ENCODE peak calls at places on chromosomes 12 and 14, in eight cellular contexts. One of them, this sample, is unnamed.

GRCh38 chr12:47786662-47786974 is 13.6 kb downstream of the SLC48A1 start:
- DNase-seq in ascending aorta: no peak
- DNase-seq in aorta: no peak
- DNase-seq in adrenal gland: no peak
- DNase-seq in IMR-90: no peak
- DNase-seq in ovary: no peak
- DNase-seq in heart right ventricle: peak; percentile 9
- DNase-seq in heart left ventricle: no peak
- DNase-seq in this sample: no peak

GRCh38 chr14:81122326-81122725 is 98.4 kb downstream of the GTF2A1 start:
- DNase-seq in heart left ventricle: no peak
- DNase-seq in IMR-90: no peak
- DNase-seq in heart right ventricle: no peak
- DNase-seq in adrenal gland: no peak
- DNase-seq in ascending aorta: no peak
- DNase-seq in aorta: no peak
- DNase-seq in ovary: no peak
- DNase-seq in this sample: no peak

GRCh38 chr12:32166510-32166909 is 59.9 kb downstream of the BICD1 start:
- DNase-seq in ascending aorta: no peak
- DNase-seq in heart left ventricle: no peak
- DNase-seq in heart right ventricle: no peak
- DNase-seq in adrenal gland: no peak
- DNase-seq in IMR-90: no peak
- DNase-seq in ovary: no peak
- DNase-seq in aorta: no peak
- DNase-seq in this sample: no peak

GRCh38 chr12:91687052-91688017 is 458.3 kb downstream of the BTG1 start:
- DNase-seq in heart right ventricle: no peak
- DNase-seq in ascending aorta: no peak
- DNase-seq in heart left ventricle: no peak
- DNase-seq in adrenal gland: no peak
- DNase-seq in ovary: no peak
- DNase-seq in aorta: no peak
- DNase-seq in IMR-90: no peak
- DNase-seq in this sample: no peak

GRCh38 chr12:123761841-123762714 is at the start of gene DNAH10:
- DNase-seq in heart left ventricle: peak; percentile 67
- DNase-seq in aorta: no peak
- DNase-seq in ovary: no peak
- DNase-seq in IMR-90: no peak
- DNase-seq in ascending aorta: peak; percentile 56
- DNase-seq in adrenal gland: peak; percentile 44
- DNase-seq in heart right ventricle: no peak
- DNase-seq in this sample: no peak

GRCh38 chr14:81091139-81091538 is 129.6 kb downstream of the GTF2A1 start:
- DNase-seq in adrenal gland: no peak
- DNase-seq in heart left ventricle: no peak
- DNase-seq in heart right ventricle: no peak
- DNase-seq in ovary: no peak
- DNase-seq in ascending aorta: no peak
- DNase-seq in IMR-90: no peak
- DNase-seq in aorta: no peak
- DNase-seq in this sample: no peak

GRCh38 chr14:68549057-68549421 is 243.8 kb downstream of the ZFP36L1 start:
- DNase-seq in heart right ventricle: no peak
- DNase-seq in adrenal gland: peak; percentile 70
- DNase-seq in ovary: no peak
- DNase-seq in ascending aorta: no peak
- DNase-seq in IMR-90: peak; percentile 72
- DNase-seq in heart left ventricle: no peak
- DNase-seq in aorta: no peak
- DNase-seq in this sample: peak; percentile 52

GRCh38 chr12:18250313-18250916 is 10.9 kb upstream of the PIK3C2G start:
- DNase-seq in ascending aorta: no peak
- DNase-seq in IMR-90: peak; percentile 76
- DNase-seq in ovary: no peak
- DNase-seq in heart right ventricle: no peak
- DNase-seq in adrenal gland: peak; percentile 52
- DNase-seq in heart left ventricle: no peak
- DNase-seq in aorta: no peak
- DNase-seq in this sample: no peak

GRCh38 chr14:83632375-83632774 is 1897.6 kb upstream of the FLRT2 start:
- DNase-seq in heart right ventricle: no peak
- DNase-seq in IMR-90: no peak
- DNase-seq in aorta: no peak
- DNase-seq in ascending aorta: no peak
- DNase-seq in ovary: no peak
- DNase-seq in adrenal gland: no peak
- DNase-seq in heart left ventricle: no peak
- DNase-seq in this sample: no peak

GRCh38 chr12:46383654-46384450 is 11.3 kb upstream of the SLC38A2 start:
- DNase-seq in heart left ventricle: peak; percentile 95
- DNase-seq in ovary: peak; percentile 95
- DNase-seq in IMR-90: peak; percentile 97
- DNase-seq in heart right ventricle: peak; percentile 94
- DNase-seq in ascending aorta: peak; percentile 97
- DNase-seq in aorta: peak; percentile 97
- DNase-seq in adrenal gland: peak; percentile 98
- DNase-seq in this sample: peak; percentile 97

GRCh38 chr12:1318327-1319031 is 275.9 kb downstream of the FBXL14 start:
- DNase-seq in IMR-90: peak; percentile 31
- DNase-seq in heart right ventricle: peak; percentile 19
- DNase-seq in ascending aorta: no peak
- DNase-seq in adrenal gland: no peak
- DNase-seq in aorta: peak; percentile 61
- DNase-seq in heart left ventricle: no peak
- DNase-seq in ovary: no peak
- DNase-seq in this sample: peak; percentile 75

GRCh38 chr14:47539065-47539464 is 136.3 kb downstream of the MDGA2 start:
- DNase-seq in adrenal gland: no peak
- DNase-seq in IMR-90: no peak
- DNase-seq in heart left ventricle: peak; percentile 25
- DNase-seq in aorta: no peak
- DNase-seq in ovary: no peak
- DNase-seq in heart right ventricle: no peak
- DNase-seq in ascending aorta: no peak
- DNase-seq in this sample: no peak

GRCh38 chr14:90757452-90757851 is 58.8 kb downstream of the TTC7B start:
- DNase-seq in aorta: no peak
- DNase-seq in adrenal gland: no peak
- DNase-seq in ovary: no peak
- DNase-seq in heart right ventricle: no peak
- DNase-seq in heart left ventricle: no peak
- DNase-seq in IMR-90: no peak
- DNase-seq in ascending aorta: peak; percentile 60
- DNase-seq in this sample: no peak

GRCh38 chr12:101850199-101850598 is 19.4 kb upstream of the GNPTAB start:
- DNase-seq in IMR-90: no peak
- DNase-seq in adrenal gland: no peak
- DNase-seq in ascending aorta: no peak
- DNase-seq in heart right ventricle: no peak
- DNase-seq in aorta: no peak
- DNase-seq in heart left ventricle: no peak
- DNase-seq in ovary: no peak
- DNase-seq in this sample: no peak

GRCh38 chr12:6627598-6627997 is 8.2 kb downstream of the LPAR5 start:
- DNase-seq in heart left ventricle: no peak
- DNase-seq in adrenal gland: no peak
- DNase-seq in aorta: no peak
- DNase-seq in ascending aorta: no peak
- DNase-seq in IMR-90: no peak
- DNase-seq in ovary: no peak
- DNase-seq in heart right ventricle: no peak
- DNase-seq in this sample: no peak

GRCh38 chr12:6547987-6548386 is 7.9 kb downstream of the IFFO1 start:
- DNase-seq in ovary: peak; percentile 40
- DNase-seq in IMR-90: peak; percentile 89
- DNase-seq in ascending aorta: peak; percentile 66
- DNase-seq in heart left ventricle: peak; percentile 64
- DNase-seq in adrenal gland: peak; percentile 62
- DNase-seq in aorta: no peak
- DNase-seq in heart right ventricle: peak; percentile 35
- DNase-seq in this sample: peak; percentile 68

GRCh38 chr14:105334383-105335230 is 20.1 kb downstream of the PACS2 start:
- DNase-seq in IMR-90: no peak
- DNase-seq in ascending aorta: no peak
- DNase-seq in heart right ventricle: no peak
- DNase-seq in aorta: no peak
- DNase-seq in heart left ventricle: peak; percentile 60
- DNase-seq in adrenal gland: no peak
- DNase-seq in ovary: no peak
- DNase-seq in this sample: no peak

GRCh38 chr14:32898876-32899275 is 39.8 kb upstream of the NPAS3 start:
- DNase-seq in aorta: no peak
- DNase-seq in heart left ventricle: no peak
- DNase-seq in IMR-90: no peak
- DNase-seq in ovary: no peak
- DNase-seq in heart right ventricle: no peak
- DNase-seq in ascending aorta: no peak
- DNase-seq in adrenal gland: no peak
- DNase-seq in this sample: no peak

GRCh38 chr12:49984476-49984890 is 11.7 kb downstream of the AQP6 start:
- DNase-seq in aorta: peak; percentile 28
- DNase-seq in heart right ventricle: no peak
- DNase-seq in heart left ventricle: no peak
- DNase-seq in ovary: no peak
- DNase-seq in adrenal gland: no peak
- DNase-seq in IMR-90: no peak
- DNase-seq in ascending aorta: no peak
- DNase-seq in this sample: no peak

DNA sequence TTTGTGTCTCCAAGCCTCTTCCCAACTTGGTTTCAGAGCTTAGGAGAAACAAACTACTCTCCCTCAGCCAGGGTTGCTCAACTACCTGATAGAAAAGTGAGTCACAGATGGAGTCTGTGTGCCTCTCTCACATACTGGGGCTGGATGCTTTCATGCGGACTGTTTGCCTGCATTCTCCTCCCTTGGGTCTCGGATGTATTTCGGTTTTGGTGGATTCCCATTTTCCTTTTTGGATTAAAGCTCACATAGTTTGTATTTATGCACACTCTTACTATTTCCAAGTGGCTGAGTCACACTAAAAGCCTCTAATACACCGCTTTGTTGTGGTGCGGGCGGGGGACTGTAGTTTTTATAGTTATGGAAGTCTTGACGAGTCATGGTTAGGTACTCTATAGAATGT is 505.4 kb downstream of the LRFN5 start:
- DNase-seq in adrenal gland: no peak
- DNase-seq in ovary: no peak
- DNase-seq in heart left ventricle: no peak
- DNase-seq in heart right ventricle: no peak
- DNase-seq in ascending aorta: no peak
- DNase-seq in aorta: no peak
- DNase-seq in IMR-90: peak; percentile 41
- DNase-seq in this sample: peak; percentile 0
- H3K4me3 ChIP-seq in adrenal gland: no peak overlapping the region
- H3K4me3 ChIP-seq in ovary: no peak overlapping the region
- H3K4me3 ChIP-seq in heart left ventricle: no peak overlapping the region
- H3K4me3 ChIP-seq in heart right ventricle: no peak overlapping the region
- H3K4me3 ChIP-seq in ascending aorta: no peak overlapping the region
- H3K4me3 ChIP-seq in aorta: no peak overlapping the region
- H3K4me3 ChIP-seq in IMR-90: no peak overlapping the region
- H3K4me3 ChIP-seq in this sample: no peak overlapping the region

DNA sequence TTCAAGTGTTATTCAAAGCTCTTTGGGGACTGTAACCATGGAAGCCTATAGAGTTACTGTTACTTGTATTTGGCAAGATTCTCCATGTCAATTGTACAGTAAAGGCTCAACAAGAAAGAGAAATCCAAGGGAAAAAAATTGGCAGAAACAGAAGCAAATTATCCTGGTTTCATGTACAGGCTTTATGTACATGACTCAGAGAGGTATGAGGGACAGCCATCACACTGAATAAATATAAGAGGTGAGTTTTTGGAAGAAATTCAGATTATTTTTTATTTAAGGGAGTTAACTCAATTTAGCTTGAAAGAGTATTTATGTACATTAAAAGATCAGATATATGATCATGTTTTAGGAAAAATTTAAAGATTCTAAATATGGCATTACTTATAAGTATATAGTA is 151.0 kb upstream of the HMGA2 start:
- DNase-seq in heart left ventricle: no peak
- DNase-seq in IMR-90: no peak
- DNase-seq in heart right ventricle: no peak
- DNase-seq in aorta: no peak
- DNase-seq in adrenal gland: no peak
- DNase-seq in ascending aorta: no peak
- DNase-seq in ovary: no peak
- DNase-seq in this sample: no peak
- H3K36me3 ChIP-seq in heart left ventricle: no peaks in the 10 kb centered on the region
- H3K36me3 ChIP-seq in IMR-90: no peaks in the 10 kb centered on the region
- H3K36me3 ChIP-seq in heart right ventricle: no peaks in the 10 kb centered on the region
- H3K36me3 ChIP-seq in aorta: no peaks in the 10 kb centered on the region
- H3K36me3 ChIP-seq in adrenal gland: no peaks in the 10 kb centered on the region
- H3K36me3 ChIP-seq in ascending aorta: no peaks in the 10 kb centered on the region
- H3K36me3 ChIP-seq in ovary: no peaks in the 10 kb centered on the region
- H3K36me3 ChIP-seq in this sample: no peaks in the 10 kb centered on the region

GRCh38 chr14:29868000-29868399 is 59.6 kb downstream of the PRKD1 start:
- DNase-seq in aorta: no peak
- DNase-seq in heart right ventricle: no peak
- DNase-seq in adrenal gland: no peak
- DNase-seq in ovary: no peak
- DNase-seq in ascending aorta: no peak
- DNase-seq in IMR-90: peak; percentile 56
- DNase-seq in heart left ventricle: no peak
- DNase-seq in this sample: no peak
- H3K9me3 ChIP-seq in aorta: no peaks in the 10 kb centered on the region
- H3K9me3 ChIP-seq in heart right ventricle: no peaks in the 10 kb centered on the region
- H3K9me3 ChIP-seq in adrenal gland: no peaks in the 10 kb centered on the region
- H3K9me3 ChIP-seq in ovary: no peaks in the 10 kb centered on the region
- H3K9me3 ChIP-seq in ascending aorta: no peaks in the 10 kb centered on the region
- H3K9me3 ChIP-seq in IMR-90: no peaks in the 10 kb centered on the region
- H3K9me3 ChIP-seq in heart left ventricle: no peaks in the 10 kb centered on the region
- H3K9me3 ChIP-seq in this sample: no peaks in the 10 kb centered on the region

GRCh38 chr12:110223777-110224378 is 57.2 kb upstream of the ATP2A2 start:
- DNase-seq in ovary: no peak
- DNase-seq in heart left ventricle: no peak
- DNase-seq in heart right ventricle: no peak
- DNase-seq in ascending aorta: no peak
- DNase-seq in IMR-90: peak; percentile 54
- DNase-seq in adrenal gland: no peak
- DNase-seq in aorta: no peak
- DNase-seq in this sample: no peak
- H3K4me3 ChIP-seq in ovary: no peak overlapping the region
- H3K4me3 ChIP-seq in heart left ventricle: no peak overlapping the region
- H3K4me3 ChIP-seq in heart right ventricle: no peak overlapping the region
- H3K4me3 ChIP-seq in ascending aorta: no peak overlapping the region
- H3K4me3 ChIP-seq in IMR-90: no peak overlapping the region
- H3K4me3 ChIP-seq in adrenal gland: no peak overlapping the region
- H3K4me3 ChIP-seq in aorta: no peak overlapping the region
- H3K4me3 ChIP-seq in this sample: no peak overlapping the region